ENCODE peak calls at places on chromosome 19, in four cellular contexts. E, R, J and T are unnamed samples.

GRCh38 chr19:19403373-19403901 is 2.0 kb upstream of the GATAD2A start:
- DNase-seq in E (no peak), R (peak; percentile 76), J (no peak), T (no peak)

GRCh38 chr19:6273701-6274601 is 5.8 kb downstream of the MLLT1 start:
- DNase-seq in E (peak; percentile 83), R (peak; percentile 84), J (peak; percentile 88), T (no peak)

GRCh38 chr19:47056416-47056815 is 8.0 kb upstream of the TMEM160 start:
- DNase-seq in E (no peak), R (no peak), J (no peak), T (no peak)

GRCh38 chr19:41708481-41708880 is at the start of gene CEACAM5:
- DNase-seq in E (no peak), R (no peak), J (peak; percentile 8), T (no peak)

GRCh38 chr19:40229484-40229883 is 3.0 kb upstream of the CCNP start:
- DNase-seq in E (peak; percentile 11), R (peak; percentile 62), J (no peak), T (no peak)

GRCh38 chr19:50444059-50444458 is 11.4 kb downstream of the MYBPC2 start:
- DNase-seq in E (no peak), R (no peak), J (no peak), T (no peak)

GRCh38 chr19:14070268-14071050 is 2.1 kb upstream of the MISP3 start:
- DNase-seq in E (no peak), R (no peak), J (no peak), T (no peak)

GRCh38 chr19:5957132-5957531 is 20.8 kb downstream of the RANBP3 start:
- DNase-seq in E (no peak), R (no peak), J (no peak), T (no peak)

GRCh38 chr19:45632468-45633196 is 6.6 kb downstream of the EML2 start:
- DNase-seq in E (no peak), R (peak; percentile 74), J (peak; percentile 76), T (no peak)

GRCh38 chr19:14550201-14550754 is 20.9 kb downstream of the TECR start:
- DNase-seq in E (no peak), R (no peak), J (no peak), T (peak; percentile 80)

GRCh38 chr19:24069907-24070657 is 16.9 kb upstream of the ZNF254 start:
- DNase-seq in E (no peak), R (no peak), J (peak; percentile 14), T (no peak)

GRCh38 chr19:54233941-54234340 is 8.6 kb downstream of the LILRA6 start:
- DNase-seq in E (no peak), R (no peak), J (no peak), T (no peak)

GRCh38 chr19:52995711-52996110 is 18.0 kb upstream of the ERVV-1 start:
- DNase-seq in E (no peak), R (no peak), J (no peak), T (no peak)

GRCh38 chr19:28023064-28023463 is 1189.9 kb downstream of the UQCRFS1 start:
- DNase-seq in E (no peak), R (peak; percentile 32), J (no peak), T (no peak)

GRCh38 chr19:48330012-48330681 is 4.8 kb downstream of the EMP3 start:
- DNase-seq in E (peak; percentile 95), R (no peak), J (peak; percentile 80), T (peak; percentile 94)

GRCh38 chr19:49613374-49613773 is 22.4 kb downstream of the PRR12 start:
- DNase-seq in E (no peak), R (peak; percentile 68), J (no peak), T (no peak)

GRCh38 chr19:33395561-33396550 is 22.3 kb downstream of the CEBPG start:
- DNase-seq in E (no peak), R (no peak), J (peak; percentile 86), T (no peak)

GRCh38 chr19:40281381-40282208 is 3.5 kb downstream of the AKT2 start:
- DNase-seq in E (no peak), R (no peak), J (no peak), T (no peak)

GRCh38 chr19:5225486-5226345 is 114.9 kb downstream of the PTPRS start:
- DNase-seq in E (no peak), R (no peak), J (no peak), T (no peak)

GRCh38 chr19:39568604-39569003 is 28.6 kb upstream of the EID2 start:
- DNase-seq in E (no peak), R (peak; percentile 68), J (no peak), T (no peak)

GRCh38 chr19:16371540-16371986 is 46.9 kb downstream of the KLF2 start:
- DNase-seq in E (peak; percentile 76), R (no peak), J (no peak), T (peak; percentile 92)

GRCh38 chr19:18593367-18594095 is 4.9 kb downstream of the REX1BD start:
- DNase-seq in E (no peak), R (no peak), J (no peak), T (no peak)

GRCh38 chr19:45130236-45130635 is 30.5 kb downstream of the NKPD1 start:
- DNase-seq in E (no peak), R (no peak), J (no peak), T (no peak)

GRCh38 chr19:35295792-35296462 is 4.0 kb downstream of the MAG start:
- DNase-seq in E (peak; percentile 49), R (no peak), J (no peak), T (peak; percentile 76)

GRCh38 chr19:34596115-34596514 is 80.8 kb downstream of the SCGB2B2 start:
- DNase-seq in E (no peak), R (no peak), J (peak; percentile 35), T (no peak)

GRCh38 chr19:29623726-29624488 is 17.8 kb downstream of the POP4 start:
- DNase-seq in E (no peak), R (no peak), J (no peak), T (peak; percentile 48)

GRCh38 chr19:10724573-10725071 is 6.7 kb downstream of the DNM2 start:
- DNase-seq in E (no peak), R (no peak), J (no peak), T (no peak)

GRCh38 chr19:46970815-46971214 is 48.8 kb upstream of the NPAS1 start:
- DNase-seq in E (no peak), R (peak; percentile 49), J (no peak), T (no peak)

GRCh38 chr19:16896098-16896912 is 7.5 kb downstream of the F2RL3 start:
- DNase-seq in E (no peak), R (no peak), J (peak; percentile 73), T (no peak)

GRCh38 chr19:15397236-15397635 is 17.6 kb upstream of the AKAP8 start:
- DNase-seq in E (no peak), R (no peak), J (peak; percentile 38), T (peak; percentile 26)

GRCh38 chr19:9620842-9621155 is 233 bp downstream of the ZNF561 start:
- DNase-seq in E (no peak), R (no peak), J (no peak), T (no peak)

GRCh38 chr19:16942583-16942982 is 53.8 kb downstream of the F2RL3 start:
- DNase-seq in E (no peak), R (no peak), J (peak; percentile 30), T (no peak)

GRCh38 chr19:58398545-58398944 is 3.1 kb downstream of the RNF225 start:
- DNase-seq in E (no peak), R (no peak), J (no peak), T (no peak)

GRCh38 chr19:32630338-32630737 is 44.6 kb downstream of the ANKRD27 start:
- DNase-seq in E (no peak), R (no peak), J (no peak), T (no peak)

GRCh38 chr19:10364644-10365043 is 15.7 kb downstream of the TYK2 start:
- DNase-seq in E (no peak), R (no peak), J (no peak), T (no peak)

GRCh38 chr19:30029721-30030510 is 87.9 kb downstream of the URI1 start:
- DNase-seq in E (no peak), R (peak; percentile 88), J (no peak), T (no peak)

GRCh38 chr19:42277821-42278809 is 9.1 kb downstream of the CIC start:
- DNase-seq in E (peak; percentile 29), R (peak; percentile 33), J (peak; percentile 63), T (no peak)

GRCh38 chr19:31304877-31305312 is 44.3 kb downstream of the TSHZ3 start:
- DNase-seq in E (peak; percentile 80), R (no peak), J (no peak), T (no peak)